ENCODE peak calls at places on chromosome 18, in seven cellular contexts. One of them, this sample, is unnamed.

GRCh38 chr18:5546660-5547059 is 2.9 kb upstream of the EPB41L3 start:
- DNase-seq in osteocyte: no peak
- DNase-seq in A549: peak; percentile 17
- DNase-seq in NCI-H69: peak; percentile 89
- DNase-seq in B cell: no peak
- DNase-seq in stimulated activated naive CD8-positive, alpha-beta T cell treated with anti-CD3 and anti-CD28 coated beads, Interleukin-15, Interleukin-2, amounts not matched to agents 100 U/mL and 50 U/mL, for 24 hours: no peak
- DNase-seq in neural progenitor cell: peak; percentile 72
- DNase-seq in this sample: no peak

GRCh38 chr18:61991201-61991600 is 98.4 kb upstream of the RNF152 start:
- DNase-seq in neural progenitor cell: no peak
- DNase-seq in stimulated activated naive CD8-positive, alpha-beta T cell treated with anti-CD3 and anti-CD28 coated beads, Interleukin-15, Interleukin-2, amounts not matched to agents 100 U/mL and 50 U/mL, for 24 hours: no peak
- DNase-seq in NCI-H69: no peak
- DNase-seq in A549: no peak
- DNase-seq in osteocyte: no peak
- DNase-seq in B cell: no peak
- DNase-seq in this sample: no peak

GRCh38 chr18:25921677-25922421 is 168.6 kb downstream of the SS18 start:
- DNase-seq in NCI-H69: peak; percentile 69
- DNase-seq in neural progenitor cell: peak; percentile 39
- DNase-seq in A549: peak; percentile 66
- DNase-seq in stimulated activated naive CD8-positive, alpha-beta T cell treated with anti-CD3 and anti-CD28 coated beads, Interleukin-15, Interleukin-2, amounts not matched to agents 100 U/mL and 50 U/mL, for 24 hours: peak; percentile 43
- DNase-seq in B cell: peak; percentile 56
- DNase-seq in osteocyte: no peak
- DNase-seq in this sample: peak; percentile 58

GRCh38 chr18:2983296-2983695 is 29.6 kb downstream of the LPIN2 start:
- DNase-seq in neural progenitor cell: no peak
- DNase-seq in osteocyte: no peak
- DNase-seq in A549: no peak
- DNase-seq in B cell: no peak
- DNase-seq in NCI-H69: no peak
- DNase-seq in stimulated activated naive CD8-positive, alpha-beta T cell treated with anti-CD3 and anti-CD28 coated beads, Interleukin-15, Interleukin-2, amounts not matched to agents 100 U/mL and 50 U/mL, for 24 hours: no peak
- DNase-seq in this sample: no peak

GRCh38 chr18:76149728-76150127 is 345.3 kb downstream of the ZNF516 start:
- DNase-seq in osteocyte: no peak
- DNase-seq in NCI-H69: no peak
- DNase-seq in B cell: no peak
- DNase-seq in neural progenitor cell: no peak
- DNase-seq in A549: no peak
- DNase-seq in stimulated activated naive CD8-positive, alpha-beta T cell treated with anti-CD3 and anti-CD28 coated beads, Interleukin-15, Interleukin-2, amounts not matched to agents 100 U/mL and 50 U/mL, for 24 hours: no peak
- DNase-seq in this sample: no peak

GRCh38 chr18:66867653-66868052 is 263.8 kb upstream of the CDH19 start:
- DNase-seq in B cell: no peak
- DNase-seq in NCI-H69: no peak
- DNase-seq in neural progenitor cell: no peak
- DNase-seq in osteocyte: no peak
- DNase-seq in stimulated activated naive CD8-positive, alpha-beta T cell treated with anti-CD3 and anti-CD28 coated beads, Interleukin-15, Interleukin-2, amounts not matched to agents 100 U/mL and 50 U/mL, for 24 hours: no peak
- DNase-seq in A549: no peak
- DNase-seq in this sample: no peak

GRCh38 chr18:76791106-76791505 is 31.3 kb upstream of the ZNF236 start:
- DNase-seq in NCI-H69: no peak
- DNase-seq in osteocyte: no peak
- DNase-seq in stimulated activated naive CD8-positive, alpha-beta T cell treated with anti-CD3 and anti-CD28 coated beads, Interleukin-15, Interleukin-2, amounts not matched to agents 100 U/mL and 50 U/mL, for 24 hours: no peak
- DNase-seq in neural progenitor cell: no peak
- DNase-seq in A549: no peak
- DNase-seq in B cell: no peak
- DNase-seq in this sample: no peak

GRCh38 chr18:44887227-44887631 is 206.5 kb downstream of the SETBP1 start:
- DNase-seq in neural progenitor cell: no peak
- DNase-seq in NCI-H69: peak; percentile 86
- DNase-seq in B cell: peak; percentile 30
- DNase-seq in osteocyte: no peak
- DNase-seq in stimulated activated naive CD8-positive, alpha-beta T cell treated with anti-CD3 and anti-CD28 coated beads, Interleukin-15, Interleukin-2, amounts not matched to agents 100 U/mL and 50 U/mL, for 24 hours: peak; percentile 54
- DNase-seq in A549: no peak
- DNase-seq in this sample: peak; percentile 24

GRCh38 chr18:63322908-63323634 is 3.5 kb upstream of the BCL2 start:
- DNase-seq in stimulated activated naive CD8-positive, alpha-beta T cell treated with anti-CD3 and anti-CD28 coated beads, Interleukin-15, Interleukin-2, amounts not matched to agents 100 U/mL and 50 U/mL, for 24 hours: no peak
- DNase-seq in NCI-H69: peak; percentile 93
- DNase-seq in A549: peak; percentile 68
- DNase-seq in B cell: peak; percentile 73
- DNase-seq in neural progenitor cell: peak; percentile 84
- DNase-seq in osteocyte: no peak
- DNase-seq in this sample: peak; percentile 75

GRCh38 chr18:62999392-62999791 is 284.1 kb downstream of the PHLPP1 start:
- DNase-seq in neural progenitor cell: no peak
- DNase-seq in B cell: no peak
- DNase-seq in osteocyte: peak; percentile 68
- DNase-seq in stimulated activated naive CD8-positive, alpha-beta T cell treated with anti-CD3 and anti-CD28 coated beads, Interleukin-15, Interleukin-2, amounts not matched to agents 100 U/mL and 50 U/mL, for 24 hours: no peak
- DNase-seq in NCI-H69: no peak
- DNase-seq in A549: peak; percentile 9
- DNase-seq in this sample: no peak

GRCh38 chr18:48318481-48318880 is 90.7 kb downstream of the ZBTB7C start:
- DNase-seq in stimulated activated naive CD8-positive, alpha-beta T cell treated with anti-CD3 and anti-CD28 coated beads, Interleukin-15, Interleukin-2, amounts not matched to agents 100 U/mL and 50 U/mL, for 24 hours: no peak
- DNase-seq in osteocyte: no peak
- DNase-seq in B cell: no peak
- DNase-seq in A549: no peak
- DNase-seq in neural progenitor cell: no peak
- DNase-seq in NCI-H69: peak; percentile 96
- DNase-seq in this sample: no peak

GRCh38 chr18:59988098-59988706 is 88.4 kb downstream of the PMAIP1 start:
- DNase-seq in stimulated activated naive CD8-positive, alpha-beta T cell treated with anti-CD3 and anti-CD28 coated beads, Interleukin-15, Interleukin-2, amounts not matched to agents 100 U/mL and 50 U/mL, for 24 hours: peak; percentile 52
- DNase-seq in A549: peak; percentile 53
- DNase-seq in osteocyte: no peak
- DNase-seq in NCI-H69: peak; percentile 78
- DNase-seq in B cell: peak; percentile 67
- DNase-seq in neural progenitor cell: peak; percentile 49
- DNase-seq in this sample: peak; percentile 69

GRCh38 chr18:21997207-21998143 is 171.9 kb upstream of the GATA6 start:
- DNase-seq in A549: peak; percentile 47
- DNase-seq in stimulated activated naive CD8-positive, alpha-beta T cell treated with anti-CD3 and anti-CD28 coated beads, Interleukin-15, Interleukin-2, amounts not matched to agents 100 U/mL and 50 U/mL, for 24 hours: peak; percentile 5
- DNase-seq in B cell: peak; percentile 6
- DNase-seq in neural progenitor cell: peak; percentile 70
- DNase-seq in osteocyte: no peak
- DNase-seq in NCI-H69: peak; percentile 60
- DNase-seq in this sample: peak; percentile 26

GRCh38 chr18:22544626-22545025 is 126.9 kb upstream of the CTAGE1 start:
- DNase-seq in neural progenitor cell: no peak
- DNase-seq in NCI-H69: no peak
- DNase-seq in A549: no peak
- DNase-seq in osteocyte: no peak
- DNase-seq in B cell: no peak
- DNase-seq in stimulated activated naive CD8-positive, alpha-beta T cell treated with anti-CD3 and anti-CD28 coated beads, Interleukin-15, Interleukin-2, amounts not matched to agents 100 U/mL and 50 U/mL, for 24 hours: no peak
- DNase-seq in this sample: no peak

GRCh38 chr18:2425426-2426317 is 145.6 kb downstream of the METTL4 start:
- DNase-seq in stimulated activated naive CD8-positive, alpha-beta T cell treated with anti-CD3 and anti-CD28 coated beads, Interleukin-15, Interleukin-2, amounts not matched to agents 100 U/mL and 50 U/mL, for 24 hours: no peak
- DNase-seq in neural progenitor cell: no peak
- DNase-seq in osteocyte: no peak
- DNase-seq in A549: no peak
- DNase-seq in NCI-H69: no peak
- DNase-seq in B cell: no peak
- DNase-seq in this sample: no peak

GRCh38 chr18:62151068-62151771 is 35.6 kb downstream of the PIGN start:
- DNase-seq in A549: no peak
- DNase-seq in neural progenitor cell: no peak
- DNase-seq in B cell: no peak
- DNase-seq in osteocyte: no peak
- DNase-seq in NCI-H69: no peak
- DNase-seq in stimulated activated naive CD8-positive, alpha-beta T cell treated with anti-CD3 and anti-CD28 coated beads, Interleukin-15, Interleukin-2, amounts not matched to agents 100 U/mL and 50 U/mL, for 24 hours: no peak
- DNase-seq in this sample: no peak

GRCh38 chr18:22828171-22828570 is 105.0 kb upstream of the RBBP8 start:
- DNase-seq in A549: no peak
- DNase-seq in B cell: no peak
- DNase-seq in stimulated activated naive CD8-positive, alpha-beta T cell treated with anti-CD3 and anti-CD28 coated beads, Interleukin-15, Interleukin-2, amounts not matched to agents 100 U/mL and 50 U/mL, for 24 hours: no peak
- DNase-seq in NCI-H69: no peak
- DNase-seq in osteocyte: no peak
- DNase-seq in neural progenitor cell: no peak
- DNase-seq in this sample: no peak

GRCh38 chr18:35376393-35376741 is 770 bp downstream of the ZNF396 start:
- DNase-seq in NCI-H69: peak; percentile 59
- DNase-seq in B cell: peak; percentile 60
- DNase-seq in A549: no peak
- DNase-seq in stimulated activated naive CD8-positive, alpha-beta T cell treated with anti-CD3 and anti-CD28 coated beads, Interleukin-15, Interleukin-2, amounts not matched to agents 100 U/mL and 50 U/mL, for 24 hours: peak; percentile 37
- DNase-seq in osteocyte: no peak
- DNase-seq in neural progenitor cell: peak; percentile 45
- DNase-seq in this sample: peak; percentile 36

GRCh38 chr18:76839395-76839794 is 17.0 kb downstream of the ZNF236 start:
- DNase-seq in A549: no peak
- DNase-seq in osteocyte: no peak
- DNase-seq in stimulated activated naive CD8-positive, alpha-beta T cell treated with anti-CD3 and anti-CD28 coated beads, Interleukin-15, Interleukin-2, amounts not matched to agents 100 U/mL and 50 U/mL, for 24 hours: no peak
- DNase-seq in NCI-H69: no peak
- DNase-seq in B cell: no peak
- DNase-seq in neural progenitor cell: no peak
- DNase-seq in this sample: no peak

GRCh38 chr18:10062292-10062940 is 148.6 kb downstream of the VAPA start:
- DNase-seq in neural progenitor cell: no peak
- DNase-seq in NCI-H69: peak; percentile 74
- DNase-seq in B cell: no peak
- DNase-seq in osteocyte: no peak
- DNase-seq in stimulated activated naive CD8-positive, alpha-beta T cell treated with anti-CD3 and anti-CD28 coated beads, Interleukin-15, Interleukin-2, amounts not matched to agents 100 U/mL and 50 U/mL, for 24 hours: no peak
- DNase-seq in A549: no peak
- DNase-seq in this sample: no peak

GRCh38 chr18:59420244-59420643 is 61.2 kb upstream of the LMAN1 start:
- DNase-seq in osteocyte: no peak
- DNase-seq in A549: no peak
- DNase-seq in stimulated activated naive CD8-positive, alpha-beta T cell treated with anti-CD3 and anti-CD28 coated beads, Interleukin-15, Interleukin-2, amounts not matched to agents 100 U/mL and 50 U/mL, for 24 hours: no peak
- DNase-seq in B cell: no peak
- DNase-seq in NCI-H69: no peak
- DNase-seq in neural progenitor cell: no peak
- DNase-seq in this sample: no peak

GRCh38 chr18:79321625-79322024 is 74.1 kb upstream of the NFATC1 start:
- DNase-seq in B cell: no peak
- DNase-seq in stimulated activated naive CD8-positive, alpha-beta T cell treated with anti-CD3 and anti-CD28 coated beads, Interleukin-15, Interleukin-2, amounts not matched to agents 100 U/mL and 50 U/mL, for 24 hours: no peak
- DNase-seq in A549: no peak
- DNase-seq in neural progenitor cell: no peak
- DNase-seq in NCI-H69: peak; percentile 94
- DNase-seq in osteocyte: no peak
- DNase-seq in this sample: no peak

GRCh38 chr18:12376034-12376717 is 851 bp downstream of the AFG3L2 start:
- DNase-seq in B cell: no peak
- DNase-seq in stimulated activated naive CD8-positive, alpha-beta T cell treated with anti-CD3 and anti-CD28 coated beads, Interleukin-15, Interleukin-2, amounts not matched to agents 100 U/mL and 50 U/mL, for 24 hours: no peak
- DNase-seq in NCI-H69: peak; percentile 72
- DNase-seq in osteocyte: no peak
- DNase-seq in A549: peak; percentile 14
- DNase-seq in neural progenitor cell: peak; percentile 33
- DNase-seq in this sample: peak; percentile 30

GRCh38 chr18:76161983-76162382 is 333.1 kb downstream of the ZNF516 start:
- DNase-seq in A549: no peak
- DNase-seq in stimulated activated naive CD8-positive, alpha-beta T cell treated with anti-CD3 and anti-CD28 coated beads, Interleukin-15, Interleukin-2, amounts not matched to agents 100 U/mL and 50 U/mL, for 24 hours: no peak
- DNase-seq in osteocyte: peak; percentile 1
- DNase-seq in neural progenitor cell: no peak
- DNase-seq in B cell: no peak
- DNase-seq in NCI-H69: no peak
- DNase-seq in this sample: no peak

GRCh38 chr18:21805771-21806366 is 65.3 kb downstream of the MIB1 start:
- DNase-seq in neural progenitor cell: no peak
- DNase-seq in A549: no peak
- DNase-seq in B cell: no peak
- DNase-seq in stimulated activated naive CD8-positive, alpha-beta T cell treated with anti-CD3 and anti-CD28 coated beads, Interleukin-15, Interleukin-2, amounts not matched to agents 100 U/mL and 50 U/mL, for 24 hours: no peak
- DNase-seq in NCI-H69: no peak
- DNase-seq in osteocyte: no peak
- DNase-seq in this sample: no peak

GRCh38 chr18:79784965-79785770 is 12.6 kb upstream of the KCNG2 start:
- DNase-seq in NCI-H69: no peak
- DNase-seq in osteocyte: no peak
- DNase-seq in neural progenitor cell: no peak
- DNase-seq in B cell: no peak
- DNase-seq in stimulated activated naive CD8-positive, alpha-beta T cell treated with anti-CD3 and anti-CD28 coated beads, Interleukin-15, Interleukin-2, amounts not matched to agents 100 U/mL and 50 U/mL, for 24 hours: no peak
- DNase-seq in A549: no peak
- DNase-seq in this sample: no peak

GRCh38 chr18:73164430-73164829 is 296.6 kb upstream of the NETO1 start:
- DNase-seq in neural progenitor cell: no peak
- DNase-seq in stimulated activated naive CD8-positive, alpha-beta T cell treated with anti-CD3 and anti-CD28 coated beads, Interleukin-15, Interleukin-2, amounts not matched to agents 100 U/mL and 50 U/mL, for 24 hours: no peak
- DNase-seq in NCI-H69: no peak
- DNase-seq in A549: no peak
- DNase-seq in osteocyte: no peak
- DNase-seq in B cell: no peak
- DNase-seq in this sample: no peak

GRCh38 chr18:34098109-34098508 is 126.6 kb downstream of the NOL4 start:
- DNase-seq in A549: no peak
- DNase-seq in osteocyte: no peak
- DNase-seq in stimulated activated naive CD8-positive, alpha-beta T cell treated with anti-CD3 and anti-CD28 coated beads, Interleukin-15, Interleukin-2, amounts not matched to agents 100 U/mL and 50 U/mL, for 24 hours: no peak
- DNase-seq in B cell: no peak
- DNase-seq in NCI-H69: peak; percentile 100
- DNase-seq in neural progenitor cell: peak; percentile 9
- DNase-seq in this sample: no peak

GRCh38 chr18:63454497-63454896 is 22.3 kb upstream of the SERPINB5 start:
- DNase-seq in neural progenitor cell: no peak
- DNase-seq in A549: peak; percentile 49
- DNase-seq in NCI-H69: peak; percentile 53
- DNase-seq in stimulated activated naive CD8-positive, alpha-beta T cell treated with anti-CD3 and anti-CD28 coated beads, Interleukin-15, Interleukin-2, amounts not matched to agents 100 U/mL and 50 U/mL, for 24 hours: no peak
- DNase-seq in B cell: no peak
- DNase-seq in osteocyte: no peak
- DNase-seq in this sample: no peak

GRCh38 chr18:37364237-37364636 is 201.4 kb downstream of the CELF4 start:
- DNase-seq in NCI-H69: peak; percentile 51
- DNase-seq in osteocyte: no peak
- DNase-seq in neural progenitor cell: no peak
- DNase-seq in B cell: no peak
- DNase-seq in A549: no peak
- DNase-seq in stimulated activated naive CD8-positive, alpha-beta T cell treated with anti-CD3 and anti-CD28 coated beads, Interleukin-15, Interleukin-2, amounts not matched to agents 100 U/mL and 50 U/mL, for 24 hours: no peak
- DNase-seq in this sample: no peak

GRCh38 chr18:55869965-55870585 is 282.1 kb upstream of the TCF4 start:
- DNase-seq in stimulated activated naive CD8-positive, alpha-beta T cell treated with anti-CD3 and anti-CD28 coated beads, Interleukin-15, Interleukin-2, amounts not matched to agents 100 U/mL and 50 U/mL, for 24 hours: no peak
- DNase-seq in neural progenitor cell: no peak
- DNase-seq in A549: no peak
- DNase-seq in osteocyte: no peak
- DNase-seq in B cell: no peak
- DNase-seq in NCI-H69: no peak
- DNase-seq in this sample: no peak

GRCh38 chr18:74183110-74183509 is 34.8 kb downstream of the TIMM21 start:
- DNase-seq in osteocyte: no peak
- DNase-seq in stimulated activated naive CD8-positive, alpha-beta T cell treated with anti-CD3 and anti-CD28 coated beads, Interleukin-15, Interleukin-2, amounts not matched to agents 100 U/mL and 50 U/mL, for 24 hours: no peak
- DNase-seq in neural progenitor cell: no peak
- DNase-seq in A549: no peak
- DNase-seq in B cell: no peak
- DNase-seq in NCI-H69: peak; percentile 91
- DNase-seq in this sample: no peak

This sample was measured in activated CD8-positive, alpha-beta T cell treated with anti-CD3 and anti-CD28 coated beads, Interleukin-2, amount 10 ng/mL, durations not matched to agents 7 days and 5 days.